ENCODE peak calls at places on chromosomes 2 and 18, in four cellular contexts. I is AG09309; N is natural killer cell treated with Interleukin-12 subunit alpha and Interleukin-12 subunit beta and Interleukin-15 and Interleukin-18, amount 100 ng/mL, for 72 hours; L is D721Med. E is an unnamed sample.

GRCh38 chr2:188399159-188399558 is 107.5 kb downstream of the GULP1 start:
- DNase-seq in N (no peak), L (no peak), I (peak; percentile 7), E (peak; percentile 51)

GRCh38 chr2:171436307-171436706 is 2.3 kb downstream of the DCAF17 start:
- DNase-seq in N (no peak), I (peak; percentile 63), L (no peak), E (peak; percentile 93)

GRCh38 chr18:28091197-28091596 is 85.7 kb downstream of the CDH2 start:
- DNase-seq in N (no peak), I (no peak), L (no peak), E (no peak)

GRCh38 chr2:7812231-7812995 is 869.4 kb upstream of the ID2 start:
- DNase-seq in L (no peak), N (no peak), I (peak; percentile 35), E (peak; percentile 77)

GRCh38 chr2:201833796-201834195 is 27.5 kb downstream of the CDK15 start:
- DNase-seq in I (no peak), L (no peak), N (no peak), E (no peak)

GRCh38 chr2:240461471-240462072 is 26.1 kb downstream of the GPC1 start:
- DNase-seq in I (no peak), L (no peak), N (peak; percentile 35), E (no peak)

GRCh38 chr2:66869076-66869475 is 434.2 kb downstream of the MEIS1 start:
- DNase-seq in I (peak; percentile 70), L (no peak), N (no peak), E (peak; percentile 85)

GRCh38 chr2:241540766-241541561 is 17.6 kb upstream of the BOK start:
- DNase-seq in N (peak; percentile 70), L (peak; percentile 87), I (no peak), E (peak; percentile 66)

GRCh38 chr2:119366161-119366648 is 429 bp downstream of the C2orf76 start:
- DNase-seq in L (no peak), N (no peak), I (no peak), E (peak; percentile 33)

GRCh38 chr2:102664439-102665042 is 45.2 kb downstream of the SLC9A2 start:
- DNase-seq in N (no peak), I (no peak), L (no peak), E (no peak)

GRCh38 chr2:3076848-3077735 is 300.5 kb downstream of the EIPR1 start:
- DNase-seq in N (no peak), I (no peak), L (no peak), E (no peak)

GRCh38 chr2:199624958-199625357 is 167.2 kb upstream of the SATB2 start:
- DNase-seq in L (no peak), N (no peak), I (no peak), E (no peak)

GRCh38 chr2:108988796-108989713 is at the start of gene EDAR:
- DNase-seq in I (no peak), N (no peak), L (peak; percentile 63), E (peak; percentile 24)

GRCh38 chr2:105344704-105345345 is 7.5 kb downstream of the C2orf49 start:
- DNase-seq in L (no peak), I (peak; percentile 10), N (no peak), E (peak; percentile 59)

GRCh38 chr2:169260246-169260645 is 102.1 kb downstream of the LRP2 start:
- DNase-seq in I (no peak), L (no peak), N (no peak), E (no peak)

GRCh38 chr2:145798419-145798818 is 1278.5 kb upstream of the ZEB2 start:
- DNase-seq in L (no peak), N (no peak), I (no peak), E (no peak)

GRCh38 chr2:98524168-98524567 is 79.5 kb downstream of the INPP4A start:
- DNase-seq in L (no peak), N (no peak), I (no peak), E (no peak)

GRCh38 chr2:190627881-190628412 is 20.9 kb upstream of the NAB1 start:
- DNase-seq in I (no peak), L (no peak), N (no peak), E (peak; percentile 41)

GRCh38 chr2:38407111-38407682 is 30.1 kb upstream of the ATL2 start:
- DNase-seq in I (no peak), L (no peak), N (no peak), E (no peak)

GRCh38 chr2:179376881-179377280 is 112.2 kb upstream of the SESTD1 start:
- DNase-seq in I (no peak), N (no peak), L (no peak), E (peak; percentile 47)

GRCh38 chr2:26076001-26076587 is 42.2 kb downstream of the RAB10 start:
- DNase-seq in I (no peak), N (no peak), L (no peak), E (no peak)

GRCh38 chr2:184906709-184907108 is 308.4 kb downstream of the ZNF804A start:
- DNase-seq in L (no peak), N (no peak), I (no peak), E (no peak)

GRCh38 chr18:78898066-78898465 is 81.6 kb upstream of the SALL3 start:
- DNase-seq in N (no peak), I (no peak), L (no peak), E (no peak)

GRCh38 chr2:80499095-80499494 is 194.5 kb upstream of the LRRTM1 start:
- DNase-seq in N (no peak), L (no peak), I (peak; percentile 1), E (peak; percentile 26)

GRCh38 chr2:7744827-7745226 is 827.6 kb downstream of the RNF144A start:
- DNase-seq in I (no peak), N (peak; percentile 90), L (no peak), E (peak; percentile 16)

GRCh38 chr2:147288131-147288530 is 556.7 kb upstream of the ACVR2A start:
- DNase-seq in I (no peak), L (no peak), N (no peak), E (no peak)

GRCh38 chr2:40511661-40512213 is 59.8 kb upstream of the SLC8A1 start:
- DNase-seq in I (peak; percentile 83), N (no peak), L (no peak), E (peak; percentile 73)

GRCh38 chr18:11696451-11696850 is 7.4 kb downstream of the GNAL start:
- DNase-seq in I (no peak), L (no peak), N (no peak), E (no peak)

GRCh38 chr18:22183647-22184161 is 14.3 kb downstream of the GATA6 start:
- DNase-seq in I (no peak), L (no peak), N (no peak), E (no peak)

GRCh38 chr2:238190445-238190844 is 13.1 kb downstream of the ILKAP start:
- DNase-seq in I (no peak), L (no peak), N (no peak), E (no peak)

GRCh38 chr2:196914867-196915465 is 11.5 kb downstream of the PGAP1 start:
- DNase-seq in L (no peak), I (no peak), N (no peak), E (no peak)

GRCh38 chr2:79327460-79327859 is 167.9 kb upstream of the REG3A start:
- DNase-seq in I (no peak), N (no peak), L (no peak), E (no peak)

GRCh38 chr2:55519908-55520885 is 679 bp downstream of the CFAP36 start:
- DNase-seq in I (no peak), N (peak; percentile 66), L (no peak), E (peak; percentile 35)

E was measured in EL.